ENCODE peak calls at places on chromosome 9, in four cellular contexts. E, J, U and W are unnamed samples.

GRCh38 chr9:26462213-26462612 is 430.4 kb downstream of the CAAP1 start:
- DNase-seq in E (no peak), U (no peak), J (no peak), W (no peak)

GRCh38 chr9:109600142-109600541 is 102.0 kb upstream of the PTPN3 start:
- DNase-seq in J (peak; percentile 16), E (no peak), U (no peak), W (no peak)

GRCh38 chr9:14098102-14098501 is 215.8 kb downstream of the NFIB start:
- DNase-seq in U (peak; percentile 34), E (peak; percentile 57), J (no peak), W (no peak)

GRCh38 chr9:33468797-33469621 is 4.7 kb downstream of the NOL6 start:
- DNase-seq in J (no peak), E (no peak), U (no peak), W (no peak)

GRCh38 chr9:126953089-126953809 is 38.7 kb downstream of the RALGPS1 start:
- DNase-seq in U (no peak), J (no peak), E (no peak), W (no peak)

GRCh38 chr9:91817493-91818225 is 132.4 kb downstream of the ROR2 start:
- DNase-seq in U (no peak), J (peak; percentile 34), E (peak; percentile 21), W (no peak)

GRCh38 chr9:31166516-31166915 is 1217.9 kb upstream of the ACO1 start:
- DNase-seq in E (no peak), U (no peak), J (no peak), W (no peak)

GRCh38 chr9:129583308-129584038 is 37.4 kb downstream of the C9orf50 start:
- DNase-seq in U (no peak), J (peak; percentile 82), E (no peak), W (no peak)

GRCh38 chr9:125538092-125538473 is 168.9 kb downstream of the MAPKAP1 start:
- DNase-seq in U (peak; percentile 72), J (no peak), E (peak; percentile 84), W (no peak)

GRCh38 chr9:7967093-7967827 is 167.7 kb upstream of the DMAC1 start:
- DNase-seq in J (peak; percentile 90), E (no peak), U (no peak), W (no peak)

GRCh38 chr9:24045150-24045549 is 219.1 kb upstream of the ELAVL2 start:
- DNase-seq in J (no peak), U (no peak), E (no peak), W (no peak)

GRCh38 chr9:18795947-18796705 is 236.9 kb downstream of the SAXO1 start:
- DNase-seq in U (no peak), J (no peak), E (no peak), W (no peak)

DNA sequence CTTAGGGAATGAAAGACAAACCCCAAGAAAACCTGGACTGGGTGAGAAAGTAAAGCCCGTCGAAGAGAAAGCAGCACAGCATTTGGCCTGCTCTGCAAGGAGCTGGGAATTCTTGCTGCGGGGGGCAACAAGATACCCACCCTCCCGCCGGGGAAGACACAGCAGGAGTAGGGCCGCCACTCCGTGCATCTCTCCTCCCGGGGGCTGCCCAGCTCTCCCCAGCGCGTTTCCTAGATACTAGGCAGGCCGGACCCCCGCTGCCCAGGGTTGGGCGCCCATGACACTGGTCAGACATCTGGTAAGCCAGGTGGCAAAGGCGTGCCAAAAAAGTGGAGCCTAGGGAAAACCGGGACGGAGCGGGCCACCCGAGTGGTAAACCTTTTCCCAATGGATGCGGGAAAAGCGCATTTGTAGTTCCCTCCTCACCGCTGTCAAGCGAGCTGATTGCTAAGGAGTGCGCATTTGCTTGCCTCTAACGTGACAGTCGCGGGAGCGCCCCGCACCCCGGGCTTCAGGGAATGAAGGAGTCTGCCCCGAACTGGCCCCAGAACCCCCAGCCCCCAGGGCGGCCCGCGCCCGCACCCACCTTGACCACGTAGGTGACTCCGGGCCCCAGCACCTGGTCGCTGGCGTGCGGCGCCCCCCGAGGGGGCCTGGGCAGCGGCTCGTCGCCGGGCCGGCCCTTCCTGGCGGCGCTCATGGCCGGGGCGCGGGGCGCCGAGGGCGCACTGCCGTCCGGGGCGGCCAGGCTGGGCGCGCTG is 1.0 kb downstream of the SHC3 start:
- DNase-seq in U (no peak), J (no peak), E (no peak), W (peak; percentile 59)
- TF ChIP-seq MAX in U (no peak), J (no peak), E (no peak), W (no peak)

GRCh38 chr9:97529363-97530076 is 28.1 kb downstream of the TMOD1 start:
- DNase-seq in E (no peak), J (peak; percentile 22), U (peak; percentile 73), W (no peak)
- TF ChIP-seq MAX in E (no peak), J (no peak), U (no peak), W (no peak)

GRCh38 chr9:98900725-98901124 is 43.0 kb upstream of the COL15A1 start:
- DNase-seq in U (no peak), J (no peak), E (no peak), W (no peak)

GRCh38 chr9:98899399-98900056 is 44.2 kb upstream of the COL15A1 start:
- DNase-seq in E (no peak), U (no peak), J (peak; percentile 25), W (no peak)

GRCh38 chr9:98900244-98900643 is 43.5 kb upstream of the COL15A1 start:
- DNase-seq in E (no peak), J (no peak), U (no peak), W (no peak)

GRCh38 chr9:98894766-98895165 is 48.9 kb upstream of the COL15A1 start:
- DNase-seq in J (no peak), E (no peak), U (no peak), W (no peak)

DNA sequence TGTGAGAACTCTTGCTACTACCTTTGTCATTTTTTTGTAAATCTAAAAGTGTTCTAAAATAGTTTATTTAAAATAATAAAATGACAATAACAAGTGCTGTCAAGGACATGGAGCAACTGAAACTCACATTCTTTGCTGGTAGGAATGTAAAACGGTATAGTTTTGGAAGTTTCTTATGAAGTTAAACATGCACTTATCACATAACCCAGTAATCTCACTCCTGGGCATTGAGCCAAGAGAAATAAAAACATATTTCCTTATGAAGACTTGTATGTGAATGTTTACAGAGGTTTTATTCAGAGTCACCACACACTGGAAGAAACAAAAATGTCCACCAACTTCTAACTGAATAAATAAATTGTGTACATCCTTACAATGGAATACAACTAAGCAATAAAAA is 46.0 kb upstream of the COL15A1 start:
- DNase-seq in U (no peak), J (no peak), E (peak; percentile 27), W (no peak)
- TF ChIP-seq MAX in U (no peak), J (no peak), E (no peak), W (no peak)

GRCh38 chr9:37677435-37677834 is 26.7 kb downstream of the FRMPD1 start:
- DNase-seq in E (no peak), J (no peak), U (no peak), W (no peak)

GRCh38 chr9:37676411-37676830 is 25.7 kb downstream of the FRMPD1 start:
- DNase-seq in J (no peak), E (no peak), U (no peak), W (no peak)

GRCh38 chr9:37678789-37679273 is 28.1 kb downstream of the FRMPD1 start:
- DNase-seq in U (peak; percentile 17), J (peak; percentile 1), E (no peak), W (no peak)

GRCh38 chr9:37679649-37680402 is 29.1 kb downstream of the FRMPD1 start:
- DNase-seq in E (no peak), U (no peak), J (no peak), W (no peak)

DNA sequence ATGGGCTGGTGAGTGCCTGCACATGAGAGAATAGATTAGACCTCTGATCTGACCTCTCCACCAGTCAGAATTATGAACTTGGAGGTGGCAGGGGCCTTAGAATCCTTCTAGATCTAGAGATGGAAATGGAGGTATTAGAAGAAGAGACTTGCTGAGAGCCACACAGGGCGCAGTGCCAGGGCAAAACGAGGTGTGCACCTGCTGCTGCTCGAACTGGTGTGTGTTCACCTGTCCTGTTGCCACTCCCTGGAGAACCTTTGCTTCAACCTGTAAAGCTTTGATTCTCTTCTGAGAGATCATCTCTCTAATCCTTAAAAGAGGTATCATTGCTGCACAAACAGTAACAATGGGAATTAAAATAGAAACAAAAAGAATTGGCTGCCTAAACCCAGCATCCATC is 24.9 kb downstream of the FRMPD1 start:
- DNase-seq in U (no peak), J (no peak), E (no peak), W (no peak)
- TF ChIP-seq MAX in U (no peak), J (no peak), E (no peak), W (no peak)

GRCh38 chr9:38023661-38024035 is 45.4 kb downstream of the SHB start:
- DNase-seq in E (no peak), U (no peak), J (no peak), W (no peak)

GRCh38 chr9:38025166-38025565 is 43.9 kb downstream of the SHB start:
- DNase-seq in E (peak; percentile 21), J (no peak), U (no peak), W (no peak)

GRCh38 chr9:38022203-38022602 is 46.8 kb downstream of the SHB start:
- DNase-seq in E (no peak), U (no peak), J (no peak), W (no peak)

GRCh38 chr9:38022995-38023394 is 46.0 kb downstream of the SHB start:
- DNase-seq in E (no peak), J (no peak), U (no peak), W (no peak)

DNA sequence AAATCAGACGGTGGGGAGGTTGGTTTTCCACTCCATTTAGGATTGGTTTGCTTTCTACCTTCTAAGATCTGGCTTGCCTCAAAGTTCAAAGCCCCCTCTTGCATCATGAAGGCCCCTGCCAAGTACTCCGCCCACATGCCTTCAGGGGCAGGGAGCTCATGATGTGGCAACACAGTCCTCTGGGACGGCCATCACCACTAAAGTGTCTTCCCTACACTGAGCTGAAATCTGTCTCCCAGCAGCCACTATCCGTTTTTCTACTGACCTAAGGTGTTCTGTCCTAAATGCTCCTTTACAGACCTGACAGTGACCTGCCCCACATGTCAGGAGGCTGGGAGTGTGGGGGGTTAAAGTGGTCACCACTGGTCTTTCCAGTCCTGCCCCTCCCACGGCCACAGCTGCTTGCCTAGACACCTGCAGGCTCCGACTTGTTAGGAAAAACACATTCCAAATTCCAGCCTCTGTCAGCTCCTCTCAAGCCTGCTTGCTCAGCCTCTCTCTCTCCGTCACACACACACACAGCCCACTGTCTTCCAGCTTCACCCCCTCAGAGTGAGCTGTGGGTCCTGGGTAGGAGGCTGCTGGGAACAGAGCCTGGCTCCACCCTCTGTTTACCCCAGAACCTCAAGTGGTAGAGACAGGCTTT is 44.9 kb downstream of the SHB start:
- DNase-seq in J (peak; percentile 86), E (peak; percentile 22), U (peak; percentile 42), W (peak; percentile 42)
- TF ChIP-seq MAX in J (peak; percentile 10), E (no peak), U (no peak), W (no peak)

DNA sequence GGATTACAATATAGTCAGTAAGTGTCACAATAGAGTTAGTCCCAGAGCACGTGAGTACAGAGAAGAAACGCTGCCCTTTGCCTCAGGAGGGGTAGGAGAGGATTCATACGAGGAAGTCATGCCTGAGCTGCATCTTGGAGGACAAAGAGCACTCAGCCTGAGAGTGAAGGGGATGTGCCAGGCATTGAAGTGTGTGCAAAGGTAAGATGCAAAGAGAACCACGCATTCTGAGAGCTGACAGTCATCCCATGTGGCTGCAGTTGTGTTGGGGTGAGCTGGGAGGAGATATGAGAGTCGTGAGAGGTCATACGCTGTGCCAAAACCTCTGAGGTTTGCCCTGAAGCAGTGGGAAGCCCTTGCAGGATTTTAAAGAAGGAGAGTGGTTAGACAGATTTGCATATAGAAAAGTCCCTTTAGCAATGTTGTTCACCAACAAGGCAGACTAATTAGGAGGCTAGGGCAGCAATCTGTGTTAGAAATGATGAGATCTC is 97.5 kb downstream of the PIP5K1B start:
- DNase-seq in U (no peak), E (no peak), J (no peak), W (no peak)
- TF ChIP-seq MAX in U (no peak), E (no peak), J (no peak), W (no peak)

GRCh38 chr9:122179690-122180074 is 20.0 kb downstream of the MORN5 start:
- DNase-seq in U (no peak), E (no peak), J (peak; percentile 74), W (no peak)
- TF ChIP-seq MAX in U (no peak), E (no peak), J (no peak), W (no peak)

GRCh38 chr9:115202960-115203751 is 85.2 kb upstream of the TNC start:
- DNase-seq in E (no peak), U (no peak), J (no peak), W (no peak)
- TF ChIP-seq MAX in E (no peak), U (no peak), J (no peak), W (no peak)